ENCODE peak calls at places on chromosome 16, in six cellular contexts. Z, X, K, M, V and B are unnamed samples.

GRCh38 chr16:81448154-81449131 is 3.8 kb downstream of the CMIP start:
- DNase-seq in Z (peak; percentile 98), X (peak; percentile 64), K (no peak), M (no peak), V (no peak), B (no peak)

GRCh38 chr16:456891-457483 is 31.5 kb downstream of the RAB11FIP3 start:
- DNase-seq in Z (no peak), X (peak; percentile 67), K (peak; percentile 38), M (no peak), V (no peak), B (no peak)

GRCh38 chr16:9061358-9061813 is 30.1 kb upstream of the HAPSTR1 start:
- DNase-seq in Z (no peak), X (no peak), K (peak; percentile 30), M (no peak), V (no peak), B (no peak)

GRCh38 chr16:50500171-50500874 is 47.9 kb upstream of the NKD1 start:
- DNase-seq in Z (no peak), X (no peak), K (no peak), M (no peak), V (no peak), B (no peak)

GRCh38 chr16:74756203-74756602 is 18.4 kb downstream of the FA2H start:
- DNase-seq in Z (no peak), X (peak; percentile 67), K (no peak), M (no peak), V (no peak), B (no peak)

GRCh38 chr16:51008037-51008436 is 143.0 kb downstream of the SALL1 start:
- DNase-seq in Z (no peak), X (no peak), K (no peak), M (no peak), V (no peak), B (no peak)

GRCh38 chr16:56094231-56094630 is 97.1 kb upstream of the GNAO1 start:
- DNase-seq in Z (no peak), X (no peak), K (no peak), M (no peak), V (no peak), B (no peak)

GRCh38 chr16:66515543-66516171 is 34.3 kb downstream of the TK2 start:
- DNase-seq in Z (no peak), X (peak; percentile 56), K (no peak), M (no peak), V (peak; percentile 13), B (no peak)

GRCh38 chr16:81612351-81613170 is 166.5 kb upstream of the PLCG2 start:
- DNase-seq in Z (no peak), X (no peak), K (no peak), M (no peak), V (no peak), B (no peak)

GRCh38 chr16:57145964-57146647 is 39.7 kb downstream of the PSME3IP1 start:
- DNase-seq in Z (no peak), X (no peak), K (no peak), M (no peak), V (no peak), B (no peak)

GRCh38 chr16:24990803-24991202 is 24.4 kb downstream of the ARHGAP17 start:
- DNase-seq in Z (no peak), X (no peak), K (no peak), M (no peak), V (no peak), B (no peak)

GRCh38 chr16:89045181-89045815 is 48.4 kb upstream of the ACSF3 start:
- DNase-seq in Z (no peak), X (no peak), K (no peak), M (no peak), V (no peak), B (no peak)

GRCh38 chr16:69894675-69895074 is 56.5 kb upstream of the CLEC18A start:
- DNase-seq in Z (no peak), X (no peak), K (no peak), M (no peak), V (no peak), B (no peak)

GRCh38 chr16:1812732-1813163 is 13.9 kb downstream of the HAGH start:
- DNase-seq in Z (peak; percentile 70), X (peak; percentile 82), K (peak; percentile 84), M (no peak), V (no peak), B (peak; percentile 47)

GRCh38 chr16:64238576-64238975 is 883.3 kb downstream of the CDH11 start:
- DNase-seq in Z (no peak), X (no peak), K (no peak), M (no peak), V (no peak), B (no peak)

GRCh38 chr16:66247516-66248089 is 118.9 kb upstream of the CDH5 start:
- DNase-seq in Z (no peak), X (no peak), K (no peak), M (no peak), V (no peak), B (no peak)

GRCh38 chr16:8374586-8374985 is 215.7 kb downstream of the TMEM114 start:
- DNase-seq in Z (no peak), X (no peak), K (no peak), M (no peak), V (no peak), B (no peak)

GRCh38 chr16:15609286-15609649 is 33.7 kb downstream of the MARF1 start:
- DNase-seq in Z (no peak), X (no peak), K (no peak), M (no peak), V (no peak), B (no peak)

GRCh38 chr16:15606521-15607220 is 36.3 kb downstream of the MARF1 start:
- DNase-seq in Z (no peak), X (no peak), K (no peak), M (no peak), V (no peak), B (no peak)

GRCh38 chr16:15610369-15610871 is 32.5 kb downstream of the MARF1 start:
- DNase-seq in Z (peak; percentile 89), X (no peak), K (no peak), M (no peak), V (no peak), B (no peak)

GRCh38 chr16:15607700-15608396 is 35.1 kb downstream of the MARF1 start:
- DNase-seq in Z (peak; percentile 67), X (no peak), K (no peak), M (no peak), V (no peak), B (no peak)

DNA sequence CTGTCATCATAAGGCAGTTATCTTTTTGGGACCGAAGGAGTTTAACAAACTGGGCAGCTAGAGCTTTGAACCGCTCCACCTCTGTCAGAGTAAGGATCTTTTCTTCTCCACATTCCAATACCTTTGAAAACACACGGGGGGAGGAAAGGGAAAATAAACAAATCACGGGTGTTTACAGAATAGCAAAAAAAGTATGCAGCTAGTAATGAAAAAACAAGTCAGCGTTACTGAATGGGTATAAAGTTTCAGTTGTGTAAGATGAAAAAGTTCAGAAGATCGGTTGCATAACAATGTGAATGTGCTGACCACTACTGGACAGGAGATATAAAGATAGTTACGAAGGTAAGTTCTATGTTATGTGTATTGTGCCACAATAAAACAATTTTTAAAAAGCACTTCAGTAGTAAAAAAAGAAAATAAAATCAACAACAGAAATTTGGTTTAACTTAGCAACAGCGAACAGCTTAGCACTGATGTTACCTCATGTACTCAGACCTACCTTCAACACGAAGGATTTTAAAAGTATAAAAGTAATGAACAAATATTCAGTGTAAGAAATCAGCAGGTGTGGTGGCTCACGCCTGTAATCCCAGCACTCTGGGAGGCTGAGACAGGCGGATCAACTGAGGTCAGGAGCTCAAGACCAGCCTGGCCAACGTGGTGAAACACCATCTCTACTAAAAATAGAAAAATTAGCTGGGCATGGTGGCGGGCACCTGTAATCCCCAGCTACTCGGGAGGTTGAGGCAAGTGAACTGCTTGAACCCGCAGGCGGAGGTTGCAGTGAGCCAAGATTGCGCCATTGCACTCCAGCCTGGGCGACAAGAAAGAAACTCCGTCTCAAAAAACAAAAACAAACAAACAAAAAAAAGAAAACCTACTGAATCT is 34.3 kb downstream of the MARF1 start:
- DNase-seq in Z (peak; percentile 90), X (no peak), K (no peak), M (no peak), V (no peak), B (no peak)
- TF ChIP-seq YY1 in Z (no peak), X (no peak), K (no peak), M (no peak), V (no peak), B (no peak)

GRCh38 chr16:53518550-53519416 is 15.8 kb upstream of the AKTIP start:
- DNase-seq in Z (no peak), X (peak; percentile 39), K (no peak), M (peak; percentile 97), V (no peak), B (no peak)
- H3K27ac ChIP-seq in Z (no peak overlapping the region), X (no peak overlapping the region), K (no peak overlapping the region), M (peak overlapping the region; percentile 94), V (no peak overlapping the region), B (no peak overlapping the region)

GRCh38 chr16:86991679-86992078 is 325.5 kb downstream of the C16orf95 start:
- DNase-seq in Z (no peak), X (no peak), K (no peak), M (no peak), V (no peak), B (no peak)
- TF ChIP-seq JUND in Z (no peak), X (no peak), K (peak; percentile 16), M (no peak), V (no peak), B (no peak)

GRCh38 chr16:3171855-3172593 is 16.0 kb upstream of the OR1F1 start:
- DNase-seq in Z (peak; percentile 67), X (peak; percentile 83), K (peak; percentile 51), M (no peak), V (no peak), B (no peak)

GRCh38 chr16:3171181-3171854 is 16.7 kb upstream of the OR1F1 start:
- DNase-seq in Z (no peak), X (no peak), K (peak; percentile 50), M (no peak), V (no peak), B (no peak)

GRCh38 chr16:3173892-3174617 is 13.9 kb upstream of the OR1F1 start:
- DNase-seq in Z (peak; percentile 65), X (peak; percentile 87), K (peak; percentile 81), M (no peak), V (no peak), B (no peak)

GRCh38 chr16:3168706-3169105 is 19.3 kb upstream of the OR1F1 start:
- DNase-seq in Z (no peak), X (no peak), K (no peak), M (no peak), V (no peak), B (no peak)

DNA sequence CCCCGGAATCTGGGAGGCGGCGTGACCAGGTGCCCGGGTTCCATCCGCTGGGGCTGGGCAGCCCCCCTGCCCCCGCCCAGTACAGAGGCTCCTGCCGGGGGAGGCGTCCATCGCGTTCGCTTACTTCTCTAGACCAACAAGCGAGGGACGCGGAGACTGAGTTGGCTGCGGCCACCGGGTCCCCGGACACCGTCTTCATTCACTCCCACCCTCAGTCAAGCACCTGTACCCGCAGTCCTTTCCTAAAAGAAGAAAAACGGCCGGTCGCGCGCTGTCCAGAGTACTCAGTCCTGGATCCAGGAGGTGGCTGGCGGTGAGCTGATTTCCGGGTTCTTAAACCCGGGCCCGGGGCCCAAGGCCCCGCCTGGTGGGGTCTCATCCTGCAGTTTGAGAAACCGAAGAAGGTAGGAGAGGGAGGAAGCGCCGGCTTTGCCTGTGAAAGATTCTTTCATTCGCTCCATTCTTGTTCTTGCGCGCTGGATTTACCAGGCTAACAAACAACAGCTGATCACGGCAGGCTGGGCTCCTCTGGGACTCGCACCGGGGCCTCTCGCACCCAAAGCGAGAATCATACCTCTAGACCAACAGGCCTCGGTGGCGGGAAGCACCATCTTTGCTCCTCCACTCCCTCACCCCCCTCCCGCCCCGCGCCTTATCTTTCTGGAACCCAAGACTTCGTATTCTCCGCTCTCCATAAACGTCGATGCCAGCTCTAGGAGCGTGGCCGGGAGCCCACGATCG is 17.4 kb upstream of the OR1F1 start:
- DNase-seq in Z (no peak), X (no peak), K (no peak), M (no peak), V (no peak), B (no peak)
- TF ChIP-seq YY1 in Z (no peak), X (no peak), K (no peak), M (no peak), V (no peak), B (no peak)

GRCh38 chr16:23580391-23580790 is 15.7 kb downstream of the NDUFAB1 start:
- DNase-seq in Z (no peak), X (no peak), K (no peak), M (no peak), V (no peak), B (no peak)
- H3K27ac ChIP-seq in Z (no peak overlapping the region), X (no peak overlapping the region), K (no peak overlapping the region), M (no peak overlapping the region), V (no peak overlapping the region), B (no peak overlapping the region)